ENCODE peak calls at places on chromosome X, in six cellular contexts. I is amniotic stem cell; A is CD8-positive, alpha-beta T cell; X is upper lobe of right lung; P is Ammon's horn; K is activated T-helper 1 cell treated with anti-CD3 and anti-CD28 coated beads, Interleukin-12 subunit alpha, Interleukin-12 subunit beta, Interleukin-2, Interleukin-4 antibody, amounts not matched to agents 30 ng/mL and 10 ng/mL and 1 ng/mL, durations not matched to agents 14 hours and 24 hours and 36 hours. E is an unnamed sample.

GRCh38 chrX:24643116-24643515 is 4.0 kb downstream of the PCYT1B start:
- DNase-seq in I (no peak), A (no peak), X (no peak), P (no peak), K (no peak), E (no peak)

GRCh38 chrX:116930311-116930710 is 467.5 kb upstream of the CT83 start:
- DNase-seq in I (no peak), A (no peak), X (no peak), P (no peak), K (no peak), E (no peak)

GRCh38 chrX:73455171-73455570 is 8.3 kb downstream of the CDX4 start:
- DNase-seq in I (no peak), A (no peak), X (no peak), P (no peak), K (no peak), E (no peak)

GRCh38 chrX:135432453-135432852 is 10.7 kb downstream of the SMIM10L2A start:
- DNase-seq in I (no peak), A (no peak), X (no peak), P (no peak), K (no peak), E (no peak)

GRCh38 chrX:111114806-111115205 is 18.8 kb downstream of the PAK3 start:
- DNase-seq in I (no peak), A (no peak), X (no peak), P (no peak), K (no peak), E (no peak)

GRCh38 chrX:8042304-8042703 is 115.1 kb upstream of the PNPLA4 start:
- DNase-seq in I (no peak), A (no peak), X (no peak), P (no peak), K (no peak), E (no peak)

GRCh38 chrX:46381630-46382029 is 163.6 kb downstream of the ZNF674 start:
- DNase-seq in I (no peak), A (peak; percentile 1), X (no peak), P (no peak), K (peak; percentile 0), E (no peak)

GRCh38 chrX:113260474-113260873 is 419.8 kb upstream of the AMOT start:
- DNase-seq in I (no peak), A (no peak), X (no peak), P (no peak), K (no peak), E (no peak)

GRCh38 chrX:113384628-113385027 is 544.0 kb upstream of the AMOT start:
- DNase-seq in I (peak; percentile 41), A (no peak), X (no peak), P (peak; percentile 54), K (no peak), E (peak; percentile 16)

GRCh38 chrX:17608898-17609297 is 128.4 kb upstream of the SCML1 start:
- DNase-seq in I (no peak), A (no peak), X (no peak), P (no peak), K (no peak), E (no peak)

GRCh38 chrX:30301977-30302376 is 7.2 kb downstream of the NR0B1 start:
- DNase-seq in I (no peak), A (no peak), X (no peak), P (no peak), K (no peak), E (no peak)

GRCh38 chrX:153381684-153382532 is 19.2 kb downstream of the PNMA6E start:
- DNase-seq in I (peak; percentile 50), A (no peak), X (no peak), P (peak; percentile 57), K (no peak), E (peak; percentile 23)

GRCh38 chrX:80016182-80016581 is 1.6 kb downstream of the TBX22 start:
- DNase-seq in I (no peak), A (no peak), X (no peak), P (peak; percentile 25), K (no peak), E (no peak)

GRCh38 chrX:71815906-71816156 is 52.7 kb downstream of the CXorf49B start:
- DNase-seq in I (no peak), A (no peak), X (no peak), P (no peak), K (no peak), E (no peak)

GRCh38 chrX:115547448-115547847 is 13.5 kb upstream of the PLS3 start:
- DNase-seq in I (no peak), A (no peak), X (no peak), P (no peak), K (no peak), E (no peak)

GRCh38 chrX:150038356-150038755 is 100.1 kb upstream of the EOLA2 start:
- DNase-seq in I (no peak), A (no peak), X (no peak), P (no peak), K (no peak), E (no peak)

GRCh38 chrX:86171366-86171765 is 23.1 kb downstream of the DACH2 start:
- DNase-seq in I (no peak), A (no peak), X (no peak), P (peak; percentile 2), K (no peak), E (no peak)

GRCh38 chrX:9609987-9610386 is 145.1 kb downstream of the TBL1X start:
- DNase-seq in I (no peak), A (no peak), X (no peak), P (no peak), K (no peak), E (no peak)

GRCh38 chrX:9785944-9786741 is at the start of gene SHROOM2:
- DNase-seq in I (no peak), A (no peak), X (peak; percentile 66), P (no peak), K (no peak), E (no peak)

GRCh38 chrX:32842053-32842452 is 369.3 kb downstream of the DMD start:
- DNase-seq in I (no peak), A (no peak), X (no peak), P (peak; percentile 7), K (no peak), E (no peak)

GRCh38 chrX:153781428-153782047 is 697 bp downstream of the SRPK3 start:
- DNase-seq in I (no peak), A (no peak), X (no peak), P (no peak), K (no peak), E (no peak)

GRCh38 chrX:109270580-109271484 is 211.1 kb downstream of the GUCY2F start:
- DNase-seq in I (no peak), A (no peak), X (peak; percentile 64), P (no peak), K (no peak), E (no peak)

GRCh38 chrX:38561951-38562719 is 793 bp downstream of the TSPAN7 start:
- DNase-seq in I (no peak), A (no peak), X (peak; percentile 63), P (peak; percentile 50), K (no peak), E (no peak)

GRCh38 chrX:19875051-19875432 is 12.4 kb downstream of the SH3KBP1 start:
- DNase-seq in I (no peak), A (no peak), X (no peak), P (peak; percentile 32), K (no peak), E (no peak)

GRCh38 chrX:21926527-21927278 is 13.8 kb upstream of the SMS start:
- DNase-seq in I (peak; percentile 83), A (no peak), X (no peak), P (no peak), K (no peak), E (peak; percentile 95)

GRCh38 chrX:135974279-135974856 is 580 bp upstream of the MMGT1 start:
- DNase-seq in I (no peak), A (peak; percentile 60), X (peak; percentile 87), P (peak; percentile 85), K (peak; percentile 19), E (no peak)

GRCh38 chrX:135520022-135520552 is 373 bp upstream of the INTS6L start:
- DNase-seq in I (no peak), A (no peak), X (no peak), P (no peak), K (no peak), E (peak; percentile 9)

GRCh38 chrX:134794692-134795091 is 136.4 kb upstream of the PLAC1 start:
- DNase-seq in I (no peak), A (no peak), X (no peak), P (no peak), K (no peak), E (no peak)

GRCh38 chrX:112113460-112113859 is 30.9 kb upstream of the TRPC5 start:
- DNase-seq in I (no peak), A (no peak), X (no peak), P (peak; percentile 1), K (no peak), E (no peak)

GRCh38 chrX:155997436-155997835 is at the start of gene IL9R:
- DNase-seq in I (no peak), A (peak; percentile 21), X (no peak), P (no peak), K (peak; percentile 55), E (no peak)

GRCh38 chrX:38664285-38664684 is 102.9 kb downstream of the TSPAN7 start:
- DNase-seq in I (peak; percentile 3), A (no peak), X (no peak), P (peak; percentile 24), K (no peak), E (peak; percentile 4)

GRCh38 chrX:155864655-155865054 is 16.5 kb upstream of the VAMP7 start:
- DNase-seq in I (no peak), A (no peak), X (no peak), P (no peak), K (no peak), E (no peak)